ENCODE peak calls at places on chromosomes 16 and 17, in nine cellular contexts. One of them, this sample, is unnamed.

GRCh38 chr16:46607529-46607928 is 13.7 kb downstream of the SHCBP1 start:
- DNase-seq in HCT116: peak; percentile 46
- DNase-seq in PC-3: peak; percentile 57
- DNase-seq in OCI-LY7: peak; percentile 48
- DNase-seq in MM.1S: peak; percentile 30
- DNase-seq in GM23248: peak; percentile 67
- DNase-seq in SK-N-SH: no peak
- DNase-seq in GM23338: peak; percentile 26
- DNase-seq in PC-9: no peak
- DNase-seq in this sample: peak; percentile 51

GRCh38 chr17:68351395-68351794 is 60.1 kb downstream of the ARSG start:
- DNase-seq in HCT116: no peak
- DNase-seq in PC-3: peak; percentile 19
- DNase-seq in OCI-LY7: no peak
- DNase-seq in MM.1S: no peak
- DNase-seq in GM23248: peak; percentile 19
- DNase-seq in SK-N-SH: peak; percentile 77
- DNase-seq in GM23338: no peak
- DNase-seq in PC-9: no peak
- DNase-seq in this sample: no peak

GRCh38 chr17:8029121-8029520 is 9.7 kb upstream of the ALOX15B start:
- DNase-seq in HCT116: no peak
- DNase-seq in PC-3: peak; percentile 78
- DNase-seq in OCI-LY7: no peak
- DNase-seq in MM.1S: no peak
- DNase-seq in GM23248: peak; percentile 84
- DNase-seq in SK-N-SH: no peak
- DNase-seq in GM23338: no peak
- DNase-seq in PC-9: peak; percentile 61
- DNase-seq in this sample: no peak

GRCh38 chr17:18011286-18011685 is 27.7 kb downstream of the ATPAF2 start:
- DNase-seq in HCT116: no peak
- DNase-seq in PC-3: no peak
- DNase-seq in OCI-LY7: no peak
- DNase-seq in MM.1S: no peak
- DNase-seq in GM23248: no peak
- DNase-seq in SK-N-SH: no peak
- DNase-seq in GM23338: no peak
- DNase-seq in PC-9: no peak
- DNase-seq in this sample: no peak

GRCh38 chr17:3965123-3965800 is 1.0 kb upstream of the ATP2A3 start:
- DNase-seq in HCT116: peak; percentile 22
- DNase-seq in PC-3: peak; percentile 54
- DNase-seq in OCI-LY7: peak; percentile 87
- DNase-seq in MM.1S: peak; percentile 81
- DNase-seq in GM23248: peak; percentile 60
- DNase-seq in SK-N-SH: peak; percentile 71
- DNase-seq in GM23338: peak; percentile 90
- DNase-seq in PC-9: peak; percentile 71
- DNase-seq in this sample: peak; percentile 73

GRCh38 chr16:986925-987581 is 5.5 kb downstream of the SOX8 start:
- DNase-seq in HCT116: no peak
- DNase-seq in PC-3: no peak
- DNase-seq in OCI-LY7: no peak
- DNase-seq in MM.1S: no peak
- DNase-seq in GM23248: no peak
- DNase-seq in SK-N-SH: peak; percentile 61
- DNase-seq in GM23338: no peak
- DNase-seq in PC-9: no peak
- DNase-seq in this sample: no peak

GRCh38 chr16:77539336-77539735 is 104.5 kb upstream of the ADAMTS18 start:
- DNase-seq in HCT116: no peak
- DNase-seq in PC-3: no peak
- DNase-seq in OCI-LY7: no peak
- DNase-seq in MM.1S: no peak
- DNase-seq in GM23248: no peak
- DNase-seq in SK-N-SH: no peak
- DNase-seq in GM23338: no peak
- DNase-seq in PC-9: no peak
- DNase-seq in this sample: no peak

GRCh38 chr17:27751622-27752490 is 48.5 kb downstream of the NOS2 start:
- DNase-seq in HCT116: no peak
- DNase-seq in PC-3: no peak
- DNase-seq in OCI-LY7: no peak
- DNase-seq in MM.1S: no peak
- DNase-seq in GM23248: no peak
- DNase-seq in SK-N-SH: no peak
- DNase-seq in GM23338: no peak
- DNase-seq in PC-9: no peak
- DNase-seq in this sample: no peak

DNA sequence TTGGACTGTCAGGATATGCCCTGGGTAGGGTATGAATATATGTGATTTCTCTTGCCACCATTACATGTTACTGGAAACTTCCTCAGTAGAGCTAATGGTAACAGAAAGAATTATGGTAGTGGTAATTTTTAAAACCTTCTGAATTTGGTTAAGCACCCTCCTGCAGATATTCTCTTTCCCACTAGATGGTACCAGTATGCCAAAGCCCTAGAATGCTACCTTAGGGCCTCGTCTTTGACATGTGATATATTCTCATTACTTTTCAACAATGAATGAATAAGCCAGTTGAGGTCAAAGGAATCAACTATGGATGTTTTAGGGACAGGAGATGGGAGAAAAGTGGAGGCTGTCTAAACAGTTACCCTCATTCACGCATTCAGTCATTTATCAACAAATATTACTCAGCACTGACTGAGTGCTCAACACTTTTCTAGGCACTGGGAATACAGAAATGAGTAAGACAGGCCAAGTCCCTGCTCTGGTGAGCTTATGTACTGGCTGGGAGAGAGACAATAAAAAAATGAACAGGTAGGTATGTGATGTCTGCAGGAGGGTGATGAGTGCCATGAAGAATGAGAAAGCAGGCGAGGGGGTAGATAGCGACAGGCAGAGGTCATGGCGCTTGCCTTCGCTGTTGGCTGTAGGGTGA is 14.7 kb downstream of the CDH13 start:
- DNase-seq in HCT116: no peak
- DNase-seq in PC-3: peak; percentile 47
- DNase-seq in OCI-LY7: peak; percentile 12
- DNase-seq in MM.1S: peak; percentile 6
- DNase-seq in GM23248: peak; percentile 46
- DNase-seq in SK-N-SH: no peak
- DNase-seq in GM23338: no peak
- DNase-seq in PC-9: no peak
- DNase-seq in this sample: no peak
- H3K9me2 ChIP-seq in HCT116: no peaks in the 10 kb centered on the region
- H3K9me2 ChIP-seq in PC-3: no peaks in the 10 kb centered on the region
- H3K9me2 ChIP-seq in OCI-LY7: no peaks in the 10 kb centered on the region
- H3K9me2 ChIP-seq in MM.1S: no peaks in the 10 kb centered on the region
- H3K9me2 ChIP-seq in GM23248: no peaks in the 10 kb centered on the region
- H3K9me2 ChIP-seq in SK-N-SH: no peaks in the 10 kb centered on the region
- H3K9me2 ChIP-seq in GM23338: no peaks in the 10 kb centered on the region
- H3K9me2 ChIP-seq in PC-9: no peaks in the 10 kb centered on the region
- H3K9me2 ChIP-seq in this sample: no peaks in the 10 kb centered on the region

GRCh38 chr16:15897834-15898254 is 9.4 kb upstream of the CEP20 start:
- DNase-seq in HCT116: no peak
- DNase-seq in PC-3: peak; percentile 38
- DNase-seq in OCI-LY7: peak; percentile 51
- DNase-seq in MM.1S: peak; percentile 80
- DNase-seq in GM23248: peak; percentile 73
- DNase-seq in SK-N-SH: no peak
- DNase-seq in GM23338: no peak
- DNase-seq in PC-9: no peak
- DNase-seq in this sample: no peak

GRCh38 chr16:15900901-15901465 is 12.6 kb upstream of the CEP20 start:
- DNase-seq in HCT116: no peak
- DNase-seq in PC-3: no peak
- DNase-seq in OCI-LY7: no peak
- DNase-seq in MM.1S: no peak
- DNase-seq in GM23248: no peak
- DNase-seq in SK-N-SH: no peak
- DNase-seq in GM23338: no peak
- DNase-seq in PC-9: no peak
- DNase-seq in this sample: no peak

GRCh38 chr16:15898654-15899053 is 10.3 kb upstream of the CEP20 start:
- DNase-seq in HCT116: no peak
- DNase-seq in PC-3: no peak
- DNase-seq in OCI-LY7: no peak
- DNase-seq in MM.1S: no peak
- DNase-seq in GM23248: no peak
- DNase-seq in SK-N-SH: no peak
- DNase-seq in GM23338: no peak
- DNase-seq in PC-9: no peak
- DNase-seq in this sample: no peak

GRCh38 chr16:15900357-15900756 is 12.0 kb upstream of the CEP20 start:
- DNase-seq in HCT116: no peak
- DNase-seq in PC-3: no peak
- DNase-seq in OCI-LY7: no peak
- DNase-seq in MM.1S: no peak
- DNase-seq in GM23248: no peak
- DNase-seq in SK-N-SH: no peak
- DNase-seq in GM23338: no peak
- DNase-seq in PC-9: no peak
- DNase-seq in this sample: no peak

GRCh38 chr16:15899538-15900100 is 11.2 kb upstream of the CEP20 start:
- DNase-seq in HCT116: peak; percentile 99
- DNase-seq in PC-3: peak; percentile 95
- DNase-seq in OCI-LY7: no peak
- DNase-seq in MM.1S: no peak
- DNase-seq in GM23248: peak; percentile 84
- DNase-seq in SK-N-SH: no peak
- DNase-seq in GM23338: no peak
- DNase-seq in PC-9: peak; percentile 94
- DNase-seq in this sample: peak; percentile 79
- H3K9me2 ChIP-seq in HCT116: no peaks in the 10 kb centered on the region
- H3K9me2 ChIP-seq in PC-3: no peaks in the 10 kb centered on the region
- H3K9me2 ChIP-seq in OCI-LY7: no peaks in the 10 kb centered on the region
- H3K9me2 ChIP-seq in MM.1S: no peaks in the 10 kb centered on the region
- H3K9me2 ChIP-seq in GM23248: no peaks in the 10 kb centered on the region
- H3K9me2 ChIP-seq in SK-N-SH: no peaks in the 10 kb centered on the region
- H3K9me2 ChIP-seq in GM23338: no peaks in the 10 kb centered on the region
- H3K9me2 ChIP-seq in PC-9: no peaks in the 10 kb centered on the region
- H3K9me2 ChIP-seq in this sample: no peaks in the 10 kb centered on the region

GRCh38 chr17:427327-427726 is 74.7 kb upstream of the RPH3AL start:
- DNase-seq in HCT116: no peak
- DNase-seq in PC-3: no peak
- DNase-seq in OCI-LY7: no peak
- DNase-seq in MM.1S: no peak
- DNase-seq in GM23248: no peak
- DNase-seq in SK-N-SH: no peak
- DNase-seq in GM23338: peak; percentile 71
- DNase-seq in PC-9: no peak
- DNase-seq in this sample: no peak
- H3K9me2 ChIP-seq in HCT116: no peaks in the 10 kb centered on the region
- H3K9me2 ChIP-seq in PC-3: no peaks in the 10 kb centered on the region
- H3K9me2 ChIP-seq in OCI-LY7: no peaks in the 10 kb centered on the region
- H3K9me2 ChIP-seq in MM.1S: no peaks in the 10 kb centered on the region
- H3K9me2 ChIP-seq in GM23248: no peaks in the 10 kb centered on the region
- H3K9me2 ChIP-seq in SK-N-SH: no peaks in the 10 kb centered on the region
- H3K9me2 ChIP-seq in GM23338: peaks cover 3% of the 10 kb centered on the region
- H3K9me2 ChIP-seq in PC-9: no peaks in the 10 kb centered on the region
- H3K9me2 ChIP-seq in this sample: no peaks in the 10 kb centered on the region

GRCh38 chr17:39960406-39961053 is 2.3 kb upstream of the GSDMA start:
- DNase-seq in HCT116: no peak
- DNase-seq in PC-3: no peak
- DNase-seq in OCI-LY7: no peak
- DNase-seq in MM.1S: no peak
- DNase-seq in GM23248: peak; percentile 40
- DNase-seq in SK-N-SH: no peak
- DNase-seq in GM23338: no peak
- DNase-seq in PC-9: no peak
- DNase-seq in this sample: peak; percentile 35
- H3K9me2 ChIP-seq in HCT116: no peaks in the 10 kb centered on the region
- H3K9me2 ChIP-seq in PC-3: no peaks in the 10 kb centered on the region
- H3K9me2 ChIP-seq in OCI-LY7: no peaks in the 10 kb centered on the region
- H3K9me2 ChIP-seq in MM.1S: no peaks in the 10 kb centered on the region
- H3K9me2 ChIP-seq in GM23248: no peaks in the 10 kb centered on the region
- H3K9me2 ChIP-seq in SK-N-SH: no peaks in the 10 kb centered on the region
- H3K9me2 ChIP-seq in GM23338: no peaks in the 10 kb centered on the region
- H3K9me2 ChIP-seq in PC-9: no peaks in the 10 kb centered on the region
- H3K9me2 ChIP-seq in this sample: no peaks in the 10 kb centered on the region

This sample was measured in hepatocyte.